ENCODE peak calls at places on chromosomes 5 and 9, in seven cellular contexts. Q is Calu3; I is NCI-H1105; R is COR-L47; P is activated T-helper 2 cell treated with anti-CD3 and anti-CD28 coated beads, Interferon-gamma antibody, Interleukin-2, Interleukin-4, amounts not matched to agents 10 μg/mL and 5 μg/mL and 100 μg/mL, durations not matched to agents 14 hours and 24 hours and 36 hours; T is activated CD4-positive, alpha-beta memory T cell treated with anti-CD3 and anti-CD28 coated beads, Interleukin-2, amount 10 ng/mL, durations not matched to agents 7 days and 5 days; C is activated gamma-delta T cell treated with Interleukin-2 at 50 U/mL for 16 hours. E is an unnamed sample.
A peak's percentile ranks its signal among the peaks of the same experiment; 100 is the strongest.

GRCh38 chr9:122173670-122174069 is 14.0 kb downstream of the MORN5 start:
- DNase-seq in Q (no peak), C (no peak), T (no peak), R (no peak), I (no peak), P (no peak), E (no peak)

GRCh38 chr9:19946446-19947109 is 157.7 kb upstream of the SLC24A2 start:
- DNase-seq in R (peak; percentile 22), C (no peak), Q (no peak), I (no peak), T (peak; percentile 34), P (no peak), E (peak; percentile 34)

GRCh38 chr9:70110194-70111041 is 66.8 kb downstream of the MAMDC2 start:
- DNase-seq in T (no peak), R (peak; percentile 87), C (no peak), Q (no peak), P (no peak), I (peak; percentile 34), E (no peak)

GRCh38 chr9:31137151-31137849 is 1247.1 kb upstream of the ACO1 start:
- DNase-seq in R (no peak), T (no peak), C (no peak), P (no peak), I (no peak), Q (peak; percentile 46), E (no peak)

GRCh38 chr9:79257215-79257614 is 314.6 kb upstream of the TLE4 start:
- DNase-seq in Q (peak; percentile 1), C (no peak), I (no peak), R (no peak), T (no peak), P (no peak), E (no peak)

GRCh38 chr5:72477644-72478043 is 29.6 kb downstream of the ZNF366 start:
- DNase-seq in P (no peak), T (no peak), C (no peak), R (no peak), Q (no peak), I (no peak), E (no peak)

GRCh38 chr5:83718936-83719495 is 1.6 kb downstream of the HAPLN1 start:
- DNase-seq in R (no peak), T (no peak), Q (no peak), P (no peak), C (no peak), I (no peak), E (no peak)

GRCh38 chr9:95313010-95313498 is 4.5 kb downstream of the FANCC start:
- DNase-seq in C (no peak), R (peak; percentile 92), P (no peak), Q (no peak), I (peak; percentile 79), T (no peak), E (peak; percentile 44)

GRCh38 chr9:93003552-93004407 is 54.7 kb upstream of the SUSD3 start:
- DNase-seq in C (peak; percentile 62), I (no peak), T (peak; percentile 68), P (peak; percentile 40), Q (peak; percentile 77), R (peak; percentile 54), E (peak; percentile 10)

GRCh38 chr5:103013933-103014552 is 105.9 kb downstream of the GIN1 start:
- DNase-seq in C (no peak), T (no peak), R (no peak), P (no peak), I (no peak), Q (no peak), E (peak; percentile 24)

GRCh38 chr5:126065061-126065460 is 358.1 kb upstream of the GRAMD2B start:
- DNase-seq in R (no peak), Q (no peak), T (no peak), I (no peak), C (no peak), P (no peak), E (no peak)

GRCh38 chr9:86943871-86944240 is 3.5 kb downstream of the GAS1 start:
- DNase-seq in R (no peak), T (no peak), Q (no peak), P (no peak), I (no peak), C (no peak), E (no peak)

GRCh38 chr5:3789519-3790193 is 194.0 kb downstream of the IRX1 start:
- DNase-seq in R (no peak), T (no peak), I (no peak), P (no peak), Q (no peak), C (no peak), E (no peak)

GRCh38 chr9:116100711-116101111 is 52.9 kb upstream of the PAPPA start:
- DNase-seq in I (no peak), C (no peak), P (no peak), T (no peak), Q (no peak), R (no peak), E (no peak)

E was measured in fibroblast of gingiva.